ENCODE peak calls at places on chromosomes 16 and 17, in seven cellular contexts. S is fibroblast of lung; H is upper lobe of right lung; W is pancreas; T is effector memory CD4-positive, alpha-beta T cell; Y is A549; K is cardiac fibroblast. O is an unnamed sample.

GRCh38 chr17:21217346-21217745 is 3.4 kb upstream of the TMEM11 start:
- DNase-seq in S (no peak), H (no peak), W (no peak), T (no peak), Y (no peak), K (no peak), O (peak)

GRCh38 chr16:88566158-88566557 is 4.0 kb upstream of the ZC3H18 start:
- DNase-seq in S (peak), H (no peak), W (no peak), T (no peak), Y (no peak), K (peak), O (no peak)

GRCh38 chr17:4068918-4069317 is 73.9 kb downstream of the ZZEF1 start:
- DNase-seq in S (no peak), H (no peak), W (no peak), T (no peak), Y (no peak), K (no peak), O (no peak)

GRCh38 chr17:50285941-50286340 is 11.7 kb downstream of the TMEM92 start:
- DNase-seq in S (no peak), H (no peak), W (no peak), T (no peak), Y (no peak), K (no peak), O (no peak)

GRCh38 chr16:49463529-49463928 is 89.9 kb downstream of the C16orf78 start:
- DNase-seq in S (no peak), H (no peak), W (no peak), T (peak), Y (no peak), K (no peak), O (no peak)

GRCh38 chr17:7673239-7673638 is 14.1 kb downstream of the TP53 start:
- DNase-seq in S (no peak), H (no peak), W (no peak), T (no peak), Y (peak), K (no peak), O (no peak)

GRCh38 chr16:2343211-2343610 is 2.7 kb upstream of the ABCA3 start:
- DNase-seq in S (no peak), H (no peak), W (no peak), T (no peak), Y (no peak), K (no peak), O (no peak)

GRCh38 chr17:46138470-46138869 is 54.8 kb downstream of the KANSL1 start:
- DNase-seq in S (no peak), H (no peak), W (no peak), T (no peak), Y (no peak), K (no peak), O (no peak)

GRCh38 chr16:80573700-80574120 is 32.9 kb downstream of the DYNLRB2 start:
- DNase-seq in S (no peak), H (no peak), W (no peak), T (no peak), Y (no peak), K (no peak), O (no peak)

DNA sequence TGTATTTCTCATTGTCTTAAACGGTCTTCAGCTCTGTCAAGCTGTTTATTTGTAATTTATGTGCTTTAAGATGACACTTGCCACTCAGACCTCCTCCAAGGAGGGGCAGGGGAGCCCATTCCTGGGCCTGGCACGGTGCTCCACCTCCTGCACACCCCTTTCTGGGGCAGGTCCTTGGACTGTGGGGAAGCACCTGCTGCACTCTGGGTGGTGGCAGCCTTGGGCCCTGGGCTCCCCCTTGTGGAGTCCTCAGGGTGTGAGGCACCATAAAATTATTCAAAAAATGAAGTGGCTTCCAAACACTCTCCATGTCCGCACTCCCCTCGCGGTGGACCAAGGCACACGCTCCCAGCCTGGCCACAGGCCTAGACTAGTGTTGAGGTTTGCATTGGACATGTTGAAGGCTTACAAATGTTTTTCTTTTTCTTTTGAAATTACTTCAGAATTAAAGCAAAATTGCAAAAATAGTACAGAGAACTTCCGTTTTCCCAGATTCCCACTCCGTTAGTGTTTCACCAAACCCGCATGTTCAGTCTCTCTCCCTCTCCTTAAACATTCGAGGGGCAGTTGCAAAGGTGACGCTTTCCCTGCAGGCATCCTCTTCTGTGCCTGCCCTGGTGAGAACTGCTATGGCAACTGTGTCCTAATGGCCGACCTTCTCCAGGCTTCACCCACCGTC is 32.4 kb downstream of the FOXK2 start:
- DNase-seq in S (peak), H (peak), W (peak), T (peak), Y (peak), K (peak), O (no peak)
- H3K4me3 ChIP-seq in S (no peak), H (no peak), W (no peak), T (no peak), Y (no peak), K (no peak), O (no peak)

GRCh38 chr16:29812754-29813643 is 1.0 kb downstream of the PRRT2 start:
- DNase-seq in S (no peak), H (no peak), W (no peak), T (no peak), Y (no peak), K (no peak), O (no peak)

GRCh38 chr16:29811896-29812665 is at the start of gene PRRT2:
- DNase-seq in S (peak), H (no peak), W (peak), T (no peak), Y (no peak), K (peak), O (no peak)

GRCh38 chr16:29809850-29810698 is 1.9 kb upstream of the PRRT2 start:
- DNase-seq in S (no peak), H (peak), W (peak), T (no peak), Y (no peak), K (no peak), O (no peak)

GRCh38 chr16:29810699-29811169 is 1.3 kb upstream of the PRRT2 start:
- DNase-seq in S (no peak), H (no peak), W (no peak), T (no peak), Y (no peak), K (no peak), O (no peak)

GRCh38 chr16:29811170-29811895 is 660 bp upstream of the PRRT2 start:
- DNase-seq in S (peak), H (peak), W (peak), T (peak), Y (peak), K (peak), O (peak)
- H3K4me3 ChIP-seq in S (peak), H (peak), W (peak), T (peak), Y (peak), K (peak), O (peak)

GRCh38 chr17:48618366-48618896 is 3.3 kb upstream of the HOXB8 start:
- DNase-seq in S (peak), H (peak), W (peak), T (peak), Y (peak), K (peak), O (peak)
- H3K4me3 ChIP-seq in S (peak), H (no peak), W (no peak), T (no peak), Y (no peak), K (no peak), O (peak)

GRCh38 chr17:28807925-28808641 is 34.5 kb downstream of the FAM222B start:
- DNase-seq in S (peak), H (no peak), W (no peak), T (no peak), Y (peak), K (peak), O (peak)
- H3K4me3 ChIP-seq in S (no peak), H (no peak), W (no peak), T (no peak), Y (peak), K (peak), O (no peak)

GRCh38 chr17:40416671-40417070 is 1.0 kb downstream of the TOP2A start:
- DNase-seq in S (no peak), H (no peak), W (no peak), T (no peak), Y (no peak), K (no peak), O (no peak)

GRCh38 chr17:40419559-40420331 is 2.0 kb upstream of the TOP2A start:
- DNase-seq in S (no peak), H (no peak), W (no peak), T (no peak), Y (no peak), K (no peak), O (no peak)

GRCh38 chr17:40417258-40417608 is 463 bp downstream of the TOP2A start:
- DNase-seq in S (peak), H (no peak), W (no peak), T (no peak), Y (peak), K (no peak), O (no peak)

GRCh38 chr17:40417609-40418427 is at the start of gene TOP2A:
- DNase-seq in S (peak), H (peak), W (peak), T (peak), Y (peak), K (peak), O (peak)

GRCh38 chr17:40418428-40418706 is 671 bp upstream of the TOP2A start:
- DNase-seq in S (no peak), H (no peak), W (no peak), T (no peak), Y (no peak), K (no peak), O (no peak)
- H3K4me3 ChIP-seq in S (peak), H (peak), W (peak), T (peak), Y (peak), K (peak), O (peak)

DNA sequence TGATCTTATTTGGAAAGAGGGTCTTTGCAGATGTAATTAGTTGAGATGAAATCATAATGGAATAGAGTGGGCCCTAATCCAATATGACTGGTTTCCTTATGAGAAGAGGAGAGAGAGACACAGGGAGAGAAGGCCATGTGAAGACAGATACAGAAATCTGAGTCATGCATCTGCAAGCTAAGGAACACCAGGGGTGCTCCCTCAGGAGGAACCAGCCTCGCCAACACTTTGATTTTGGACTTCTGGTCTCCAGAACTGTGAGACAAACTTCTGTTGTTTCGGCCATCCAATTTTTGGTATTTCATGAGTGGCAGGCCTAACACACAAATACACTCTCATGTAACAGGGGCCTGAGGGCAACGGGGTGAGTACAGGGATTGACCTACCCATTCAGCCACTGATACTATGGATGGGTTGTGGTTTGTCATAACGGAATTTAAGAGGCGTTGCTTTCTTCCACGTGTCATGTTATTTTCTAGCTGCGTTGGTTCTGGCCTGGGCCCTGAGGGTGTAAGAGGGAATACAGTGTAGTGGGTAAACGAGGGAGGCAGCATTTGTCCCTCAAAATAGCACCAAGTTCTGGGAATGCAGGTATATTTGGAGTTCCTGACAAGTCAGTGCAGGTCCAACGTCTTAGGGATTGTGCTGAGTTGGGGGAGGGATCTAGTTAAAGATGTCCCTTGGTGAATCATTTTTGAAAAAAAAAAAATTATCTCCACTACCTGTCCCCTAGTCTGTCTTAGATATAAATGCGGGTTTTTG is 17.7 kb downstream of the PLCG2 start:
- DNase-seq in S (no peak), H (no peak), W (no peak), T (no peak), Y (no peak), K (no peak), O (no peak)
- H3K4me3 ChIP-seq in S (no peak), H (no peak), W (no peak), T (no peak), Y (no peak), K (no peak), O (no peak)

DNA sequence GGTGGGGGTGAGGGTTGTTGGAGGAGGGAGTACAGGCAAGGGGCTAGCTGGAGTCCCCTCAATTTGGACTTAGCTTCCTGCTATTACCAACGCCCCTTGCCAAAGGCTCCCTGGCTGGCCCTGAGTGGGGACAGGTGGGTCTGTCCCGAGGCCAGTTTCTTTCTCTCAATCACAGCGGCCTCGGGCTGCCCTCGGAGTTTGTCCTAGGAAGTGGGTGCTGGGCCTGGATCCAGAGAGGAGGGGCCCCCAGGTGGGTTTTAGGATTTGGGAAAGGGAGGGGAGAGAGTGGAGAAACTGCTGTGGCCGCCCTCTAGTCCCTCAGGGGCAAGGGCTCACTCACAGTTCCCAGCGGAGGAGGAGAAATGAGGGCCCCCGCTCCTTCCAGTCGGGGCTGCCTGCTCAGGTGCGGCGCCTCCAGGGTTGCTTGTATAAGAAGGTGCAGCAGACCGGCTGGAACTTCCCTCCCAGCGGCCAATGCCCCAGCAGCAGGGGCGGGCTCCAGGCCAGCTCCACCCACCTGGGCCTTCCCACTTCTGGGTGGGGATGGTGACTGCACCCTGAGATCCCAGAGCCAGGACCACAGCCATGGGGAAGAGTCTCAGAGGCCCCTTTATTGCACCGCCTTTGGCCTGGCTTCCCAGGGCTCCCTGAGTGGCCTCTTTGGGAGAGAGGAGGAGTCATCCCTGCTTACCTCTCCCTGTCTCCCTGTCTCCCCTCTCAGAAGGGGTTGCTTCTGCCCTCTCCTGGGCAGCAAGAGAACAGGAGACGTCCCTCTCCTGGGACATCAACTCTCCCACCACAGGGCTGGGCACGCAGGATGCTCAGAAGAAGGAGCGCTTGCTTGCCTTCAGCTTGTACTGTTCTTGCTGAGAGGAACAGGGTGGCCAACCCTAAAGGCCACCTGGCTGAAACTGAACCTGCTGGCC is 112.0 kb upstream of the SMURF2 start:
- DNase-seq in S (peak), H (peak), W (peak), T (no peak), Y (peak), K (peak), O (peak)
- H3K4me3 ChIP-seq in S (no peak), H (peak), W (no peak), T (no peak), Y (peak), K (no peak), O (peak)

GRCh38 chr17:35683588-35683987 is 47.9 kb upstream of the RASL10B start:
- DNase-seq in S (no peak), H (no peak), W (no peak), T (no peak), Y (no peak), K (no peak), O (no peak)
- H3K4me3 ChIP-seq in S (no peak), H (no peak), W (no peak), T (no peak), Y (no peak), K (no peak), O (no peak)

GRCh38 chr17:8904686-8905085 is 37.2 kb upstream of the PIK3R6 start:
- DNase-seq in S (no peak), H (no peak), W (no peak), T (no peak), Y (no peak), K (no peak), O (no peak)

GRCh38 chr17:8904201-8904600 is 36.7 kb upstream of the PIK3R6 start:
- DNase-seq in S (no peak), H (no peak), W (no peak), T (no peak), Y (no peak), K (no peak), O (no peak)

GRCh38 chr17:8896641-8897635 is 29.5 kb upstream of the PIK3R6 start:
- DNase-seq in S (no peak), H (no peak), W (no peak), T (no peak), Y (no peak), K (no peak), O (no peak)

GRCh38 chr17:8900207-8900606 is 32.7 kb upstream of the PIK3R6 start:
- DNase-seq in S (no peak), H (no peak), W (no peak), T (no peak), Y (no peak), K (no peak), O (no peak)

GRCh38 chr17:8900626-8901585 is 33.4 kb upstream of the PIK3R6 start:
- DNase-seq in S (no peak), H (no peak), W (no peak), T (no peak), Y (no peak), K (no peak), O (no peak)
- H3K4me3 ChIP-seq in S (no peak), H (no peak), W (no peak), T (no peak), Y (no peak), K (no peak), O (no peak)

GRCh38 chr17:58414596-58414997 is 2.7 kb downstream of the RNF43 start:
- DNase-seq in S (no peak), H (no peak), W (no peak), T (no peak), Y (no peak), K (no peak), O (no peak)
- H3K4me3 ChIP-seq in S (no peak), H (peak), W (peak), T (no peak), Y (peak), K (no peak), O (peak)